ENCODE peak calls at places on chromosome 1, in four cellular contexts. U is ACHN, V is neural progenitor cell, X is H54. J is an unnamed sample.

GRCh38 chr1:104629589-104629988 is 879.9 kb downstream of the AMY1C start:
- DNase-seq in U (no peak), V (no peak), X (no peak), J (no peak)

GRCh38 chr1:167708940-167709389 is 12.8 kb upstream of the MPZL1 start:
- DNase-seq in U (no peak), V (no peak), X (no peak), J (peak; percentile 14)

GRCh38 chr1:111510003-111510380 is 6.6 kb upstream of the ADORA3 start:
- DNase-seq in U (no peak), V (no peak), X (no peak), J (peak; percentile 65)

GRCh38 chr1:16442273-16442672 is 1.7 kb downstream of the NECAP2 start:
- DNase-seq in U (no peak), V (no peak), X (no peak), J (no peak)

GRCh38 chr1:28199328-28200233 is 23.1 kb upstream of the PTAFR start:
- DNase-seq in U (no peak), V (no peak), X (no peak), J (no peak)

GRCh38 chr1:205600085-205600484 is 31.7 kb downstream of the ELK4 start:
- DNase-seq in U (peak; percentile 74), V (no peak), X (peak; percentile 40), J (peak; percentile 74)

GRCh38 chr1:188986751-188987417 is 1490.8 kb downstream of the BRINP3 start:
- DNase-seq in U (no peak), V (peak; percentile 73), X (no peak), J (no peak)

GRCh38 chr1:25642710-25643109 is 26.1 kb downstream of the MAN1C1 start:
- DNase-seq in U (no peak), V (no peak), X (no peak), J (peak; percentile 68)